ENCODE peak calls at places on chromosomes 1 and 21, in seven cellular contexts. Y is stimulated activated CD8-positive, alpha-beta memory T cell treated with anti-CD3 and anti-CD28 coated beads, Interleukin-15, amount 100 ng/mL, for 24 hours; X is GM03348; L is neural progenitor cell; K is heart left ventricle; T is NCI-H1092; J is sciatic nerve. E is an unnamed sample.

GRCh38 chr1:14294006-14294405 is 304.5 kb upstream of the KAZN start:
- DNase-seq in Y (no peak), K (no peak), T (no peak), J (no peak), L (no peak), X (no peak), E (no peak)

GRCh38 chr1:3745071-3745470 is 7.2 kb upstream of the CCDC27 start:
- DNase-seq in Y (no peak), J (no peak), K (peak), L (no peak), X (no peak), T (no peak), E (no peak)

GRCh38 chr21:43864313-43864805 is 664 bp upstream of the AGPAT3 start:
- DNase-seq in J (peak), L (peak), K (peak), T (no peak), X (peak), Y (no peak), E (no peak)

GRCh38 chr1:88276158-88276557 is 407.9 kb upstream of the PKN2 start:
- DNase-seq in J (no peak), Y (no peak), T (no peak), X (peak), L (no peak), K (no peak), E (peak)

GRCh38 chr1:53381790-53382401 is 54.0 kb upstream of the LRP8 start:
- DNase-seq in T (no peak), X (peak), L (no peak), Y (no peak), J (no peak), K (no peak), E (peak)

GRCh38 chr1:38962560-38962959 is 20.9 kb upstream of the RHBDL2 start:
- DNase-seq in J (no peak), K (no peak), T (no peak), L (no peak), X (peak), Y (no peak), E (no peak)

GRCh38 chr21:34992736-34993135 is 56.4 kb downstream of the RUNX1 start:
- DNase-seq in T (no peak), J (no peak), X (no peak), Y (no peak), K (no peak), L (no peak), E (no peak)

GRCh38 chr21:28590722-28591121 is 402.0 kb downstream of the LTN1 start:
- DNase-seq in K (no peak), L (peak), J (no peak), T (no peak), X (no peak), Y (no peak), E (no peak)

GRCh38 chr1:99707535-99708142 is 58.8 kb downstream of the FRRS1 start:
- DNase-seq in T (peak), Y (peak), X (peak), K (no peak), J (peak), L (peak), E (no peak)

GRCh38 chr1:223713546-223714420 is 1.4 kb downstream of the CAPN2 start:
- DNase-seq in J (no peak), K (no peak), T (no peak), L (no peak), Y (no peak), X (no peak), E (no peak)

GRCh38 chr1:237138551-237138950 is 96.6 kb downstream of the RYR2 start:
- DNase-seq in Y (no peak), L (no peak), K (no peak), X (no peak), T (no peak), J (no peak), E (no peak)

GRCh38 chr1:64572222-64572900 is 102.4 kb downstream of the CACHD1 start:
- DNase-seq in K (no peak), J (no peak), L (peak), T (no peak), X (no peak), Y (no peak), E (no peak)

GRCh38 chr1:4172659-4173599 is 272.9 kb upstream of the C1orf174 start:
- DNase-seq in K (no peak), T (no peak), L (peak), J (no peak), X (no peak), Y (no peak), E (no peak)

GRCh38 chr1:219794085-219794743 is 134.1 kb downstream of the SLC30A10 start:
- DNase-seq in T (no peak), L (no peak), Y (no peak), K (no peak), X (no peak), J (no peak), E (no peak)

GRCh38 chr1:234212764-234213406 is 160.4 kb upstream of the COA6 start:
- DNase-seq in X (no peak), L (peak), T (peak), K (no peak), J (no peak), Y (no peak), E (no peak)

GRCh38 chr1:85344256-85344694 is 67.8 kb upstream of the BCL10 start:
- DNase-seq in T (no peak), L (peak), Y (no peak), K (no peak), X (peak), J (no peak), E (no peak)

GRCh38 chr21:14977814-14978213 is 87.0 kb downstream of the NRIP1 start:
- DNase-seq in J (no peak), L (no peak), T (peak), K (no peak), X (no peak), Y (no peak), E (no peak)

GRCh38 chr1:67948155-67949075 is 102.0 kb downstream of the DIRAS3 start:
- DNase-seq in L (no peak), J (no peak), T (no peak), Y (no peak), X (peak), K (no peak), E (no peak)

GRCh38 chr1:241640867-241641542 is 836 bp upstream of the CHML start:
- DNase-seq in Y (no peak), X (no peak), K (no peak), T (no peak), J (no peak), L (no peak), E (no peak)

E was measured in epithelial cell of prostate.